ENCODE peak calls at places on chromosomes 11 and 22, in seven cellular contexts. G is SK-N-SH, X is HCT116, P is GM12878, O is HepG2, E is H1, W is K562. J is an unnamed sample.

GRCh38 chr11:113991170-113991569 is 16.3 kb downstream of the HTR3A start:
- DNase-seq in G (no peak), X (no peak), P (no peak), O (peak), E (peak), W (peak), J (peak)

GRCh38 chr11:69497221-69497787 is 15.8 kb downstream of the LINC01488 start:
- DNase-seq in G (no peak), X (peak), P (no peak), O (peak), E (no peak), W (no peak), J (peak)

GRCh38 chr11:1832181-1832988 is 2.4 kb upstream of the SYT8 start:
- DNase-seq in G (peak), X (no peak), P (no peak), O (no peak), E (peak), W (peak), J (peak)

GRCh38 chr11:116199182-116199581 is 573.6 kb downstream of the BUD13 start:
- DNase-seq in G (peak), X (no peak), P (no peak), O (no peak), E (no peak), W (no peak), J (no peak)

GRCh38 chr11:2995893-2996554 is 3.9 kb upstream of the NAP1L4 start:
- DNase-seq in G (no peak), X (no peak), P (no peak), O (no peak), E (no peak), W (no peak), J (no peak)

GRCh38 chr11:27694992-27695391 is 5.3 kb downstream of the BDNF start:
- DNase-seq in G (peak), X (no peak), P (no peak), O (no peak), E (no peak), W (no peak), J (no peak)

GRCh38 chr11:118241191-118242098 is 10.7 kb downstream of the MPZL3 start:
- DNase-seq in G (no peak), X (peak), P (no peak), O (peak), E (no peak), W (peak), J (no peak)

GRCh38 chr11:65489061-65489705 is 9.7 kb upstream of the MALAT1 start:
- DNase-seq in G (no peak), X (no peak), P (no peak), O (peak), E (peak), W (no peak), J (peak)

GRCh38 chr11:67640021-67640757 is 626 bp upstream of the TBX10 start:
- DNase-seq in G (peak), X (peak), P (no peak), O (peak), E (peak), W (peak), J (no peak)

GRCh38 chr11:47161890-47162289 is 14.8 kb downstream of the ARFGAP2 start:
- DNase-seq in G (no peak), X (no peak), P (no peak), O (no peak), E (no peak), W (no peak), J (no peak)
- TF ChIP-seq YY1 in G (no peak), X (no peak), P (no peak), O (no peak), E (no peak), W (no peak), J (no peak)

GRCh38 chr11:128550967-128551522 is 36.3 kb downstream of the ETS1 start:
- DNase-seq in G (no peak), X (no peak), P (no peak), O (no peak), E (no peak), W (no peak), J (no peak)

GRCh38 chr11:128550261-128550821 is 37.0 kb downstream of the ETS1 start:
- DNase-seq in G (no peak), X (no peak), P (no peak), O (no peak), E (no peak), W (no peak), J (no peak)

GRCh38 chr11:128553662-128554392 is 33.5 kb downstream of the ETS1 start:
- DNase-seq in G (no peak), X (no peak), P (no peak), O (no peak), E (no peak), W (no peak), J (no peak)

GRCh38 chr11:128552783-128553661 is 34.3 kb downstream of the ETS1 start:
- DNase-seq in G (no peak), X (no peak), P (peak), O (no peak), E (no peak), W (no peak), J (no peak)

DNA sequence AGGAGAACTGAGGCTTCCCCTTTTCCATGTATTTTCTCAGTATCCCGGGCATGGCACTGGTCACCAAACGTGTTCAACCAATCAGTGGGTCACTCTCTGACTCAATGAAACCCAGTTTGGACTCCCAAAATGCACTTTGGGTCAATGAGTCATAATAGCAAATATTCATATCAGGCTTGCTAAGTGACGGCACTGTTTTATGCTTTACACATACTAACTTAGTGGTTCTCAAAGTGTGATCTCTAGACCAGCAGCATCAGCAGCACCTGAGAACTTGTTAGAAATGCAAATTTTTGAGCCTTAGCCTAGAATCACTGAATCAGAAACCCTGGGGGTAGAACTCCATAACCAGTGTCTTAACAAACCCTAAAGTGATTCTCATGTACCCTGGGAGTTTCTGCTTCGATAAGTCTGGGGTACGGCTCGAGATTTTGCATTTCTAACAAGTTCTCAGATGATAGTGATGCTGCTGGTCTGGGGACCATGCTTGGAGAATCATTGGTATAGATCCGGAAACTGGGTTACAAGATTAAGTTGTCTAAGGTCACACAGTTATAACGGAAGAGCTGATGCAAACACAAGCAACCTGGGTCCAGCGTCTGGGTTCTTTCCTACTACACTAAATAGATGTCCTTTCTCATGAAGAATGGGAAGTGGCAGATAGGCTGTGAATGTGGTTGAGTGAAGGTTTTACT is 35.6 kb downstream of the ETS1 start:
- DNase-seq in G (no peak), X (no peak), P (peak), O (no peak), E (no peak), W (no peak), J (no peak)
- TF ChIP-seq YY1 in G (no peak), X (no peak), P (peak), O (no peak), E (no peak), W (no peak), J (no peak)

GRCh38 chr22:27217154-27217553 is 559.8 kb downstream of the MIAT start:
- DNase-seq in G (peak), X (no peak), P (no peak), O (no peak), E (no peak), W (no peak), J (no peak)

GRCh38 chr22:27219036-27219435 is 561.6 kb downstream of the MIAT start:
- DNase-seq in G (no peak), X (no peak), P (no peak), O (no peak), E (no peak), W (no peak), J (no peak)

GRCh38 chr22:27218521-27218920 is 561.1 kb downstream of the MIAT start:
- DNase-seq in G (peak), X (no peak), P (no peak), O (no peak), E (no peak), W (no peak), J (no peak)

GRCh38 chr22:27216444-27216843 is 559.1 kb downstream of the MIAT start:
- DNase-seq in G (no peak), X (no peak), P (no peak), O (no peak), E (no peak), W (no peak), J (no peak)

DNA sequence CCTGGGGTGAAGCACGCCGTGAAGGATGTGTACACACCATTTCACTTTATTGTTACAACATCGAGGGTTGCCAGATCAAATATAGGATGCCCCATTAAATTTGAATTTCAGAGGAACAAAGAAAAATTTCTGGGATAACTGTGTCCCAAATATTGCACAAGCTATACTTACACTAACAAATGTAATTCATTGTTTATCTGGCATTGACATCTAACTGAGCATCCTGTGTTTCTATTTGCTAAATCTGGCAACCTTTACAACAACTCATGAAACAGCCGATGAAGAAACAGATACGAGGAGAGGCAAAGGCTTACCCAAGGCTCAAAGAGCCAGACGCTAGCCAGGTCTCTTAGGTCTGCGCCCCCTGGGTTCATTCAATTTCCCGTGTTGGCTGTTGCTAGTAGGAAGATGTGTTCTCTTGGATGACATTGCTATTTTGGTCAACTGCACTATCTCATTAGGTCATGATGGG is 560.7 kb downstream of the MIAT start:
- DNase-seq in G (peak), X (no peak), P (no peak), O (no peak), E (no peak), W (no peak), J (no peak)
- TF ChIP-seq YY1 in G (no peak), X (no peak), P (no peak), O (no peak), E (no peak), W (no peak), J (no peak)

GRCh38 chr11:73173755-73174494 is 31.8 kb upstream of the FCHSD2 start:
- DNase-seq in G (no peak), X (no peak), P (no peak), O (peak), E (no peak), W (no peak), J (no peak)
- TF ChIP-seq YY1 in G (no peak), X (no peak), P (peak), O (no peak), E (no peak), W (no peak), J (no peak)

GRCh38 chr11:13278620-13279486 is 1.3 kb downstream of the BMAL1 start:
- DNase-seq in G (peak), X (no peak), P (no peak), O (no peak), E (peak), W (no peak), J (no peak)

GRCh38 chr11:13280323-13280722 is 2.7 kb downstream of the BMAL1 start:
- DNase-seq in G (no peak), X (no peak), P (no peak), O (no peak), E (no peak), W (no peak), J (no peak)

GRCh38 chr11:13277719-13278619 is at the start of gene BMAL1:
- DNase-seq in G (peak), X (no peak), P (no peak), O (no peak), E (peak), W (no peak), J (no peak)

GRCh38 chr11:13280777-13281176 is 3.2 kb downstream of the BMAL1 start:
- DNase-seq in G (no peak), X (no peak), P (no peak), O (no peak), E (no peak), W (no peak), J (no peak)

GRCh38 chr11:13279487-13279834 is 1.9 kb downstream of the BMAL1 start:
- DNase-seq in G (no peak), X (no peak), P (no peak), O (no peak), E (no peak), W (no peak), J (no peak)
- TF ChIP-seq YY1 in G (no peak), X (no peak), P (no peak), O (no peak), E (no peak), W (no peak), J (no peak)

GRCh38 chr11:132531921-132532320 is 1000.4 kb downstream of the OPCML start:
- DNase-seq in G (no peak), X (no peak), P (no peak), O (no peak), E (no peak), W (no peak), J (no peak)
- TF ChIP-seq YY1 in G (no peak), X (no peak), P (no peak), O (no peak), E (no peak), W (no peak), J (no peak)

GRCh38 chr22:45615364-45615763 is 56.3 kb upstream of the ATXN10 start:
- DNase-seq in G (no peak), X (no peak), P (no peak), O (no peak), E (no peak), W (no peak), J (no peak)
- TF ChIP-seq YY1 in G (no peak), X (no peak), P (no peak), O (no peak), E (no peak), W (no peak), J (no peak)

GRCh38 chr11:93738647-93739081 is 2.6 kb downstream of the TAF1D start:
- DNase-seq in G (no peak), X (no peak), P (no peak), O (no peak), E (no peak), W (no peak), J (no peak)
- TF ChIP-seq YY1 in G (no peak), X (no peak), P (no peak), O (no peak), E (no peak), W (no peak), J (no peak)

GRCh38 chr11:47179655-47179991 is 2.9 kb upstream of the ARFGAP2 start:
- DNase-seq in G (peak), X (no peak), P (peak), O (peak), E (peak), W (peak), J (no peak)
- TF ChIP-seq YY1 in G (no peak), X (no peak), P (peak), O (no peak), E (no peak), W (no peak), J (no peak)

J was measured in NT2/D1.